ENCODE peak calls at places on chromosomes 5 and 9, in eight cellular contexts. One of them, this sample, is unnamed.

GRCh38 chr5:132098151-132098594 is 24.6 kb downstream of the CSF2 start:
- DNase-seq in adrenal gland: no peak
- DNase-seq in IMR-90: peak
- DNase-seq in K562: peak
- DNase-seq in lower leg skin: no peak
- DNase-seq in uterus: no peak
- DNase-seq in A549: no peak
- DNase-seq in ovary: no peak
- DNase-seq in this sample: no peak

GRCh38 chr9:106956971-106957370 is 94.0 kb downstream of the ZNF462 start:
- DNase-seq in adrenal gland: no peak
- DNase-seq in IMR-90: peak
- DNase-seq in K562: no peak
- DNase-seq in lower leg skin: no peak
- DNase-seq in uterus: no peak
- DNase-seq in A549: no peak
- DNase-seq in ovary: no peak
- DNase-seq in this sample: no peak

GRCh38 chr5:76204191-76204590 is 121.0 kb downstream of the SV2C start:
- DNase-seq in adrenal gland: no peak
- DNase-seq in IMR-90: no peak
- DNase-seq in K562: no peak
- DNase-seq in lower leg skin: no peak
- DNase-seq in uterus: no peak
- DNase-seq in A549: no peak
- DNase-seq in ovary: no peak
- DNase-seq in this sample: no peak

GRCh38 chr9:94581711-94582110 is 11.9 kb downstream of the FBP2 start:
- DNase-seq in adrenal gland: no peak
- DNase-seq in IMR-90: no peak
- DNase-seq in K562: no peak
- DNase-seq in lower leg skin: no peak
- DNase-seq in uterus: no peak
- DNase-seq in A549: no peak
- DNase-seq in ovary: no peak
- DNase-seq in this sample: no peak

GRCh38 chr5:72246954-72247442 is 73.0 kb downstream of the MRPS27 start:
- DNase-seq in adrenal gland: no peak
- DNase-seq in IMR-90: peak
- DNase-seq in K562: no peak
- DNase-seq in lower leg skin: no peak
- DNase-seq in uterus: no peak
- DNase-seq in A549: no peak
- DNase-seq in ovary: no peak
- DNase-seq in this sample: no peak

GRCh38 chr5:141412853-141413539 is at the start of gene PCDHGA10:
- DNase-seq in adrenal gland: peak
- DNase-seq in IMR-90: peak
- DNase-seq in K562: peak
- DNase-seq in lower leg skin: no peak
- DNase-seq in uterus: no peak
- DNase-seq in A549: no peak
- DNase-seq in ovary: peak
- DNase-seq in this sample: peak

GRCh38 chr5:154162475-154163217 is 27.9 kb upstream of the GALNT10 start:
- DNase-seq in adrenal gland: no peak
- DNase-seq in IMR-90: no peak
- DNase-seq in K562: no peak
- DNase-seq in lower leg skin: no peak
- DNase-seq in uterus: peak
- DNase-seq in A549: no peak
- DNase-seq in ovary: no peak
- DNase-seq in this sample: no peak

GRCh38 chr9:98558575-98558974 is 150.2 kb downstream of the GABBR2 start:
- DNase-seq in adrenal gland: no peak
- DNase-seq in IMR-90: peak
- DNase-seq in K562: no peak
- DNase-seq in lower leg skin: no peak
- DNase-seq in uterus: no peak
- DNase-seq in A549: no peak
- DNase-seq in ovary: no peak
- DNase-seq in this sample: no peak

GRCh38 chr5:157388148-157388547 is 71.9 kb upstream of the NIPAL4 start:
- DNase-seq in adrenal gland: no peak
- DNase-seq in IMR-90: peak
- DNase-seq in K562: no peak
- DNase-seq in lower leg skin: no peak
- DNase-seq in uterus: no peak
- DNase-seq in A549: no peak
- DNase-seq in ovary: no peak
- DNase-seq in this sample: no peak

GRCh38 chr5:176700239-176700847 is 53.1 kb downstream of the TSPAN17 start:
- DNase-seq in adrenal gland: no peak
- DNase-seq in IMR-90: no peak
- DNase-seq in K562: peak
- DNase-seq in lower leg skin: no peak
- DNase-seq in uterus: no peak
- DNase-seq in A549: peak
- DNase-seq in ovary: no peak
- DNase-seq in this sample: peak

GRCh38 chr5:171152382-171152781 is 156.7 kb upstream of the TLX3 start:
- DNase-seq in adrenal gland: no peak
- DNase-seq in IMR-90: peak
- DNase-seq in K562: peak
- DNase-seq in lower leg skin: no peak
- DNase-seq in uterus: no peak
- DNase-seq in A549: peak
- DNase-seq in ovary: no peak
- DNase-seq in this sample: peak

GRCh38 chr5:4207456-4207855 is 611.8 kb downstream of the IRX1 start:
- DNase-seq in adrenal gland: no peak
- DNase-seq in IMR-90: no peak
- DNase-seq in K562: no peak
- DNase-seq in lower leg skin: no peak
- DNase-seq in uterus: no peak
- DNase-seq in A549: no peak
- DNase-seq in ovary: no peak
- DNase-seq in this sample: no peak

GRCh38 chr9:32589083-32589713 is 16.2 kb upstream of the NDUFB6 start:
- DNase-seq in adrenal gland: no peak
- DNase-seq in IMR-90: peak
- DNase-seq in K562: peak
- DNase-seq in lower leg skin: no peak
- DNase-seq in uterus: no peak
- DNase-seq in A549: peak
- DNase-seq in ovary: no peak
- DNase-seq in this sample: peak

GRCh38 chr5:2902186-2902585 is 150.7 kb upstream of the IRX2 start:
- DNase-seq in adrenal gland: no peak
- DNase-seq in IMR-90: no peak
- DNase-seq in K562: no peak
- DNase-seq in lower leg skin: no peak
- DNase-seq in uterus: no peak
- DNase-seq in A549: no peak
- DNase-seq in ovary: no peak
- DNase-seq in this sample: no peak

GRCh38 chr5:15105799-15106393 is 234.3 kb upstream of the ANKH start:
- DNase-seq in adrenal gland: peak
- DNase-seq in IMR-90: peak
- DNase-seq in K562: peak
- DNase-seq in lower leg skin: peak
- DNase-seq in uterus: peak
- DNase-seq in A549: peak
- DNase-seq in ovary: peak
- DNase-seq in this sample: peak

GRCh38 chr5:132017738-132018625 is 6.5 kb upstream of the ACSL6 start:
- DNase-seq in adrenal gland: no peak
- DNase-seq in IMR-90: no peak
- DNase-seq in K562: no peak
- DNase-seq in lower leg skin: no peak
- DNase-seq in uterus: no peak
- DNase-seq in A549: no peak
- DNase-seq in ovary: no peak
- DNase-seq in this sample: no peak

GRCh38 chr5:10307206-10308148 is at the start of gene CMBL:
- DNase-seq in adrenal gland: peak
- DNase-seq in IMR-90: peak
- DNase-seq in K562: peak
- DNase-seq in lower leg skin: no peak
- DNase-seq in uterus: peak
- DNase-seq in A549: peak
- DNase-seq in ovary: peak
- DNase-seq in this sample: peak

GRCh38 chr9:118929317-118929716 is 439.9 kb downstream of the BRINP1 start:
- DNase-seq in adrenal gland: no peak
- DNase-seq in IMR-90: peak
- DNase-seq in K562: no peak
- DNase-seq in lower leg skin: no peak
- DNase-seq in uterus: no peak
- DNase-seq in A549: no peak
- DNase-seq in ovary: no peak
- DNase-seq in this sample: no peak

GRCh38 chr5:17415282-17415681 is 82.7 kb upstream of the TAF11L2 start:
- DNase-seq in adrenal gland: no peak
- DNase-seq in IMR-90: no peak
- DNase-seq in K562: no peak
- DNase-seq in lower leg skin: no peak
- DNase-seq in uterus: no peak
- DNase-seq in A549: no peak
- DNase-seq in ovary: no peak
- DNase-seq in this sample: no peak

GRCh38 chr9:94864862-94865435 is 138.4 kb downstream of the AOPEP start:
- DNase-seq in adrenal gland: no peak
- DNase-seq in IMR-90: peak
- DNase-seq in K562: no peak
- DNase-seq in lower leg skin: no peak
- DNase-seq in uterus: no peak
- DNase-seq in A549: no peak
- DNase-seq in ovary: no peak
- DNase-seq in this sample: no peak

GRCh38 chr5:174720612-174721521 is 3.5 kb upstream of the MSX2 start:
- DNase-seq in adrenal gland: no peak
- DNase-seq in IMR-90: no peak
- DNase-seq in K562: no peak
- DNase-seq in lower leg skin: no peak
- DNase-seq in uterus: no peak
- DNase-seq in A549: no peak
- DNase-seq in ovary: no peak
- DNase-seq in this sample: no peak

GRCh38 chr5:21680196-21680595 is 1172.9 kb downstream of the CDH12 start:
- DNase-seq in adrenal gland: peak
- DNase-seq in IMR-90: peak
- DNase-seq in K562: no peak
- DNase-seq in lower leg skin: no peak
- DNase-seq in uterus: no peak
- DNase-seq in A549: peak
- DNase-seq in ovary: no peak
- DNase-seq in this sample: no peak

GRCh38 chr5:141747152-141747640 is 65.2 kb upstream of the ARAP3 start:
- DNase-seq in adrenal gland: peak
- DNase-seq in IMR-90: peak
- DNase-seq in K562: peak
- DNase-seq in lower leg skin: peak
- DNase-seq in uterus: peak
- DNase-seq in A549: no peak
- DNase-seq in ovary: peak
- DNase-seq in this sample: no peak

GRCh38 chr9:134895103-134895502 is 14.5 kb downstream of the FCN2 start:
- DNase-seq in adrenal gland: no peak
- DNase-seq in IMR-90: peak
- DNase-seq in K562: no peak
- DNase-seq in lower leg skin: no peak
- DNase-seq in uterus: no peak
- DNase-seq in A549: no peak
- DNase-seq in ovary: no peak
- DNase-seq in this sample: no peak

DNA sequence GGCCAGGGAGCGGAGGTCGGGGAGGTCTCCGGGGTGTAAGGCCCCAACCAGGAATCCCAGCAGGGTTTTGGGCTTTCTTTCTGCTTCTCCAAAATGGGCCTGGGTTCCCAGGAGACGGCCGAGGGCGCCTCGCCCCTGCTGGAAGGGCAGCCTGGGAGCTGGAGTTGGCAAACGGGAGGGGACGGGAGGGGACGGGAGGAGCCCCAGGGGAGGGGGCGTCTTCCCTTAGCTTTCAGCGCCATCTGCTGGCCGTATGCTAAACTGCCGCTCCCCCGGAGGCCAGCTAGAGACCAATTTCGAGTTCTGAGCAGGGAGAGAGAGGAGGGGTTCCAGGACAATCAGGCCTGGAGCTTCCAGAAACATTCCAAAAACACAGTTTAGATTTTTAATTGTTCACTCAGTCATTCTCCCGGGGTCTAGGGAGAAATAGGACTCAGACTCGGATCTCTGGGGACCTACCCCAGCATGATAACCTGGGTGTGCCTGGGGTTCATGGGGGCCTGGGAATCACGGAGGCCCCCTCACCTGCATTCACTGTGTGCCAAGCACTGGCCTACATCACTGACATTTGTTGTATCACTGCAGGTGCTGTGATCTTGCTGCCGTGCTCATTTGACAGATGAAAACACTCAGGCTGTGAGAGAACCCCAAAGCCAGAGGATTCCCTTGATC is 23.0 kb upstream of the ZBTB43 start:
- DNase-seq in adrenal gland: peak
- DNase-seq in IMR-90: peak
- DNase-seq in K562: peak
- DNase-seq in lower leg skin: peak
- DNase-seq in uterus: peak
- DNase-seq in A549: peak
- DNase-seq in ovary: peak
- DNase-seq in this sample: peak
- TF ChIP-seq POLR2A in adrenal gland: no peak
- TF ChIP-seq POLR2A in IMR-90: peak
- TF ChIP-seq POLR2A in K562: no peak
- TF ChIP-seq POLR2A in lower leg skin: no peak
- TF ChIP-seq POLR2A in uterus: no peak
- TF ChIP-seq POLR2A in A549: no peak
- TF ChIP-seq POLR2A in ovary: no peak
- TF ChIP-seq POLR2A in this sample: no peak

GRCh38 chr5:138065102-138065501 is 18.7 kb upstream of the WNT8A start:
- DNase-seq in adrenal gland: no peak
- DNase-seq in IMR-90: no peak
- DNase-seq in K562: peak
- DNase-seq in lower leg skin: no peak
- DNase-seq in uterus: no peak
- DNase-seq in A549: peak
- DNase-seq in ovary: no peak
- DNase-seq in this sample: peak
- TF ChIP-seq CTCF in adrenal gland: no peak
- TF ChIP-seq CTCF in IMR-90: peak
- TF ChIP-seq CTCF in K562: peak
- TF ChIP-seq CTCF in lower leg skin: no peak
- TF ChIP-seq CTCF in uterus: no peak
- TF ChIP-seq CTCF in A549: peak
- TF ChIP-seq CTCF in ovary: no peak
- TF ChIP-seq CTCF in this sample: peak

GRCh38 chr5:59458321-59458720 is 435.2 kb downstream of the PDE4D start:
- DNase-seq in adrenal gland: no peak
- DNase-seq in IMR-90: no peak
- DNase-seq in K562: no peak
- DNase-seq in lower leg skin: no peak
- DNase-seq in uterus: no peak
- DNase-seq in A549: no peak
- DNase-seq in ovary: no peak
- DNase-seq in this sample: no peak
- TF ChIP-seq POLR2A in adrenal gland: no peak
- TF ChIP-seq POLR2A in IMR-90: no peak
- TF ChIP-seq POLR2A in K562: no peak
- TF ChIP-seq POLR2A in lower leg skin: no peak
- TF ChIP-seq POLR2A in uterus: no peak
- TF ChIP-seq POLR2A in A549: no peak
- TF ChIP-seq POLR2A in ovary: no peak
- TF ChIP-seq POLR2A in this sample: no peak

GRCh38 chr9:100819980-100820379 is 208.5 kb upstream of the PLPPR1 start:
- DNase-seq in adrenal gland: no peak
- DNase-seq in IMR-90: no peak
- DNase-seq in K562: no peak
- DNase-seq in lower leg skin: no peak
- DNase-seq in uterus: no peak
- DNase-seq in A549: no peak
- DNase-seq in ovary: no peak
- DNase-seq in this sample: no peak
- TF ChIP-seq CTCF in adrenal gland: no peak
- TF ChIP-seq CTCF in IMR-90: no peak
- TF ChIP-seq CTCF in K562: no peak
- TF ChIP-seq CTCF in lower leg skin: no peak
- TF ChIP-seq CTCF in uterus: no peak
- TF ChIP-seq CTCF in A549: no peak
- TF ChIP-seq CTCF in ovary: no peak
- TF ChIP-seq CTCF in this sample: no peak

This sample was measured in NB4.